ENCODE peak calls at places on chromosomes 2 and 18, in seven cellular contexts. One of them, this sample, is unnamed.

GRCh38 chr2:64327510-64328414 is 126.2 kb upstream of the LGALSL start:
- DNase-seq in Right ventricle myocardium superior: peak
- DNase-seq in lung: peak
- DNase-seq in right cardiac atrium: peak
- DNase-seq in hepatocyte: peak
- DNase-seq in prostate gland: peak
- DNase-seq in amniotic stem cell: no peak
- DNase-seq in this sample: peak

GRCh38 chr2:101828267-101829017 is 130.9 kb downstream of the MAP4K4 start:
- DNase-seq in hepatocyte: no peak
- DNase-seq in amniotic stem cell: no peak
- DNase-seq in prostate gland: no peak
- DNase-seq in Right ventricle myocardium superior: no peak
- DNase-seq in lung: no peak
- DNase-seq in right cardiac atrium: no peak
- DNase-seq in this sample: no peak

GRCh38 chr2:10241641-10242430 is 60.9 kb upstream of the HPCAL1 start:
- DNase-seq in Right ventricle myocardium superior: peak
- DNase-seq in amniotic stem cell: no peak
- DNase-seq in hepatocyte: no peak
- DNase-seq in prostate gland: no peak
- DNase-seq in right cardiac atrium: no peak
- DNase-seq in lung: peak
- DNase-seq in this sample: no peak

GRCh38 chr2:228409493-228409892 is 228.0 kb upstream of the SPHKAP start:
- DNase-seq in amniotic stem cell: no peak
- DNase-seq in Right ventricle myocardium superior: no peak
- DNase-seq in lung: no peak
- DNase-seq in hepatocyte: no peak
- DNase-seq in right cardiac atrium: no peak
- DNase-seq in prostate gland: no peak
- DNase-seq in this sample: no peak

GRCh38 chr18:62883937-62884735 is 168.8 kb downstream of the PHLPP1 start:
- DNase-seq in hepatocyte: no peak
- DNase-seq in Right ventricle myocardium superior: no peak
- DNase-seq in right cardiac atrium: no peak
- DNase-seq in prostate gland: no peak
- DNase-seq in amniotic stem cell: no peak
- DNase-seq in lung: no peak
- DNase-seq in this sample: no peak

GRCh38 chr2:190462611-190463010 is 54.5 kb downstream of the MFSD6 start:
- DNase-seq in prostate gland: no peak
- DNase-seq in hepatocyte: no peak
- DNase-seq in amniotic stem cell: no peak
- DNase-seq in lung: no peak
- DNase-seq in Right ventricle myocardium superior: no peak
- DNase-seq in right cardiac atrium: no peak
- DNase-seq in this sample: no peak

GRCh38 chr18:64982414-64983096 is 768.3 kb upstream of the CDH7 start:
- DNase-seq in amniotic stem cell: no peak
- DNase-seq in right cardiac atrium: no peak
- DNase-seq in prostate gland: no peak
- DNase-seq in Right ventricle myocardium superior: no peak
- DNase-seq in hepatocyte: peak
- DNase-seq in lung: no peak
- DNase-seq in this sample: no peak

GRCh38 chr2:241720560-241720959 is 13.9 kb upstream of the D2HGDH start:
- DNase-seq in hepatocyte: no peak
- DNase-seq in Right ventricle myocardium superior: no peak
- DNase-seq in prostate gland: no peak
- DNase-seq in lung: no peak
- DNase-seq in amniotic stem cell: no peak
- DNase-seq in right cardiac atrium: no peak
- DNase-seq in this sample: no peak

GRCh38 chr2:182301093-182301492 is 125.7 kb downstream of the PDE1A start:
- DNase-seq in lung: no peak
- DNase-seq in Right ventricle myocardium superior: no peak
- DNase-seq in prostate gland: no peak
- DNase-seq in amniotic stem cell: no peak
- DNase-seq in right cardiac atrium: no peak
- DNase-seq in hepatocyte: no peak
- DNase-seq in this sample: no peak

GRCh38 chr2:231632559-231633142 is 40.0 kb downstream of the TEX44 start:
- DNase-seq in hepatocyte: no peak
- DNase-seq in right cardiac atrium: no peak
- DNase-seq in lung: no peak
- DNase-seq in Right ventricle myocardium superior: no peak
- DNase-seq in prostate gland: no peak
- DNase-seq in amniotic stem cell: peak
- DNase-seq in this sample: no peak